ENCODE peak calls at places on chromosomes 6 and 20, in seven cellular contexts. N, J, L, O, Y, Q and B are unnamed samples.

GRCh38 chr20:58478141-58478805 is 36.9 kb downstream of the APCDD1L start:
- DNase-seq in N (no peak), J (no peak), L (peak; percentile 33), O (no peak), Y (no peak), Q (no peak), B (no peak)

GRCh38 chr6:129500958-129501381 is 209.0 kb downstream of the ARHGAP18 start:
- DNase-seq in N (no peak), J (no peak), L (peak; percentile 78), O (no peak), Y (no peak), Q (peak; percentile 61), B (no peak)

GRCh38 chr6:167719920-167720319 is 106.8 kb upstream of the AFDN start:
- DNase-seq in N (no peak), J (no peak), L (no peak), O (no peak), Y (no peak), Q (no peak), B (peak; percentile 64)

GRCh38 chr6:56913276-56914138 is 41.4 kb upstream of the BEND6 start:
- DNase-seq in N (no peak), J (no peak), L (no peak), O (no peak), Y (no peak), Q (no peak), B (no peak)

GRCh38 chr6:123288649-123289048 is 292.6 kb downstream of the CLVS2 start:
- DNase-seq in N (no peak), J (no peak), L (no peak), O (no peak), Y (no peak), Q (no peak), B (no peak)

GRCh38 chr20:10541668-10542411 is 106.7 kb downstream of the SLX4IP start:
- DNase-seq in N (no peak), J (peak; percentile 56), L (no peak), O (no peak), Y (no peak), Q (no peak), B (no peak)

GRCh38 chr20:53839423-53840176 is 230.8 kb downstream of the BCAS1 start:
- DNase-seq in N (no peak), J (no peak), L (no peak), O (no peak), Y (peak; percentile 32), Q (no peak), B (peak; percentile 78)

GRCh38 chr6:87730310-87730709 is 28.3 kb upstream of the AKIRIN2 start:
- DNase-seq in N (no peak), J (no peak), L (no peak), O (no peak), Y (no peak), Q (no peak), B (no peak)

GRCh38 chr6:137056121-137056880 is 11.5 kb upstream of the IL20RA start:
- DNase-seq in N (no peak), J (peak; percentile 14), L (no peak), O (no peak), Y (no peak), Q (peak; percentile 62), B (no peak)

GRCh38 chr20:58694241-58695083 is 1.9 kb downstream of the NPEPL1 start:
- DNase-seq in N (no peak), J (no peak), L (no peak), O (no peak), Y (no peak), Q (no peak), B (peak; percentile 74)

GRCh38 chr20:55269913-55270312 is 735.4 kb downstream of the CBLN4 start:
- DNase-seq in N (no peak), J (no peak), L (no peak), O (no peak), Y (no peak), Q (no peak), B (no peak)

GRCh38 chr20:24768977-24769675 is 179.9 kb upstream of the CST7 start:
- DNase-seq in N (no peak), J (no peak), L (no peak), O (no peak), Y (no peak), Q (no peak), B (no peak)

GRCh38 chr6:135323202-135323668 is 142.1 kb downstream of the MYB start:
- DNase-seq in N (no peak), J (no peak), L (no peak), O (no peak), Y (peak; percentile 20), Q (no peak), B (no peak)

GRCh38 chr6:154592199-154592860 is 81.8 kb upstream of the CNKSR3 start:
- DNase-seq in N (no peak), J (no peak), L (no peak), O (no peak), Y (no peak), Q (no peak), B (no peak)

GRCh38 chr6:7467007-7467897 is 74.2 kb upstream of the DSP start:
- DNase-seq in N (no peak), J (no peak), L (no peak), O (no peak), Y (no peak), Q (no peak), B (no peak)

GRCh38 chr6:80872194-80872950 is 765.9 kb downstream of the BCKDHB start:
- DNase-seq in N (peak; percentile 40), J (no peak), L (no peak), O (no peak), Y (no peak), Q (no peak), B (no peak)

GRCh38 chr20:64100946-64101688 is 6.2 kb downstream of the NPBWR2 start:
- DNase-seq in N (no peak), J (no peak), L (no peak), O (no peak), Y (no peak), Q (no peak), B (peak; percentile 41)

GRCh38 chr6:43593938-43594337 is 18.0 kb downstream of the POLH start:
- DNase-seq in N (no peak), J (no peak), L (no peak), O (no peak), Y (no peak), Q (no peak), B (no peak)

GRCh38 chr20:10846831-10847230 is 173.0 kb upstream of the JAG1 start:
- DNase-seq in N (no peak), J (no peak), L (no peak), O (no peak), Y (no peak), Q (no peak), B (no peak)

GRCh38 chr6:163392533-163392932 is 22.0 kb upstream of the QKI start:
- DNase-seq in N (no peak), J (no peak), L (no peak), O (no peak), Y (no peak), Q (peak; percentile 15), B (no peak)

GRCh38 chr20:31740656-31741323 is 1.7 kb downstream of the TPX2 start:
- DNase-seq in N (no peak), J (no peak), L (no peak), O (no peak), Y (no peak), Q (no peak), B (no peak)

GRCh38 chr6:62652692-62653328 is 366.8 kb upstream of the KHDRBS2 start:
- DNase-seq in N (no peak), J (no peak), L (no peak), O (no peak), Y (no peak), Q (peak; percentile 15), B (no peak)

GRCh38 chr20:48190757-48191156 is 405.5 kb upstream of the SULF2 start:
- DNase-seq in N (peak; percentile 56), J (no peak), L (no peak), O (no peak), Y (no peak), Q (no peak), B (no peak)

GRCh38 chr6:150409576-150410066 is 40.8 kb downstream of the IYD start:
- DNase-seq in N (no peak), J (no peak), L (no peak), O (no peak), Y (peak; percentile 17), Q (no peak), B (peak; percentile 87)

GRCh38 chr20:59039233-59039632 is 3.4 kb downstream of the PRELID3B start:
- DNase-seq in N (no peak), J (no peak), L (no peak), O (no peak), Y (no peak), Q (no peak), B (no peak)

GRCh38 chr6:119467478-119468081 is 118.0 kb upstream of the MAN1A1 start:
- DNase-seq in N (no peak), J (no peak), L (no peak), O (no peak), Y (no peak), Q (no peak), B (no peak)

GRCh38 chr6:63022631-63023030 is 188.6 kb upstream of the FKBP1C start:
- DNase-seq in N (no peak), J (no peak), L (no peak), O (no peak), Y (no peak), Q (no peak), B (no peak)

GRCh38 chr6:1825926-1826325 is 216.2 kb downstream of the FOXC1 start:
- DNase-seq in N (no peak), J (no peak), L (peak; percentile 46), O (no peak), Y (no peak), Q (no peak), B (no peak)

GRCh38 chr6:15907914-15908518 is 220.9 kb upstream of the MYLIP start:
- DNase-seq in N (no peak), J (peak; percentile 82), L (no peak), O (no peak), Y (no peak), Q (no peak), B (no peak)

GRCh38 chr20:45291526-45291925 is 15.1 kb upstream of the RBPJL start:
- DNase-seq in N (no peak), J (no peak), L (no peak), O (no peak), Y (no peak), Q (no peak), B (no peak)

GRCh38 chr6:170147056-170147787 is 143.7 kb downstream of the DLL1 start:
- DNase-seq in N (no peak), J (no peak), L (no peak), O (no peak), Y (no peak), Q (no peak), B (peak; percentile 74)

GRCh38 chr6:111427341-111428116 is 55.5 kb downstream of the REV3L start:
- DNase-seq in N (no peak), J (no peak), L (peak; percentile 64), O (no peak), Y (no peak), Q (no peak), B (no peak)

GRCh38 chr20:4544765-4545164 is 176.9 kb upstream of the PRND start:
- DNase-seq in N (no peak), J (no peak), L (peak; percentile 49), O (no peak), Y (no peak), Q (no peak), B (no peak)